ENCODE peak calls at places on chromosome 18, in six cellular contexts. S, J, O, W, E and T are unnamed samples.

GRCh38 chr18:48848641-48849143 is 102.1 kb downstream of the SMAD7 start:
- DNase-seq in S (no peak), J (no peak), O (no peak), W (no peak), E (peak; percentile 46), T (no peak)

GRCh38 chr18:1014496-1014895 is 109.8 kb downstream of the ADCYAP1 start:
- DNase-seq in S (no peak), J (no peak), O (no peak), W (no peak), E (no peak), T (no peak)

GRCh38 chr18:58721586-58722160 is 50.4 kb downstream of the MALT1 start:
- DNase-seq in S (no peak), J (no peak), O (no peak), W (no peak), E (no peak), T (no peak)

GRCh38 chr18:32360682-32361345 is 109.9 kb downstream of the GAREM1 start:
- DNase-seq in S (no peak), J (no peak), O (no peak), W (no peak), E (no peak), T (no peak)

GRCh38 chr18:23578891-23579653 is 7.2 kb downstream of the NPC1 start:
- DNase-seq in S (no peak), J (no peak), O (no peak), W (no peak), E (no peak), T (no peak)

GRCh38 chr18:67428805-67429204 is 87.7 kb downstream of the DSEL start:
- DNase-seq in S (no peak), J (no peak), O (no peak), W (no peak), E (no peak), T (no peak)

GRCh38 chr18:52082250-52082649 is 257.7 kb upstream of the DCC start:
- DNase-seq in S (no peak), J (no peak), O (no peak), W (peak; percentile 7), E (no peak), T (no peak)

GRCh38 chr18:48933578-48934399 is 17.0 kb downstream of the SMAD7 start:
- DNase-seq in S (peak; percentile 59), J (no peak), O (no peak), W (no peak), E (no peak), T (no peak)

GRCh38 chr18:6837904-6838303 is 108.4 kb downstream of the ARHGAP28 start:
- DNase-seq in S (no peak), J (no peak), O (no peak), W (no peak), E (no peak), T (no peak)

GRCh38 chr18:8232791-8233190 is 376.4 kb upstream of the RAB12 start:
- DNase-seq in S (no peak), J (no peak), O (no peak), W (no peak), E (no peak), T (no peak)

GRCh38 chr18:39550701-39551100 is 1985.1 kb upstream of the CELF4 start:
- DNase-seq in S (no peak), J (no peak), O (no peak), W (no peak), E (no peak), T (no peak)
- TF ChIP-seq MAX in S (no peak), J (no peak), O (no peak), W (no peak), E (no peak), T (no peak)

DNA sequence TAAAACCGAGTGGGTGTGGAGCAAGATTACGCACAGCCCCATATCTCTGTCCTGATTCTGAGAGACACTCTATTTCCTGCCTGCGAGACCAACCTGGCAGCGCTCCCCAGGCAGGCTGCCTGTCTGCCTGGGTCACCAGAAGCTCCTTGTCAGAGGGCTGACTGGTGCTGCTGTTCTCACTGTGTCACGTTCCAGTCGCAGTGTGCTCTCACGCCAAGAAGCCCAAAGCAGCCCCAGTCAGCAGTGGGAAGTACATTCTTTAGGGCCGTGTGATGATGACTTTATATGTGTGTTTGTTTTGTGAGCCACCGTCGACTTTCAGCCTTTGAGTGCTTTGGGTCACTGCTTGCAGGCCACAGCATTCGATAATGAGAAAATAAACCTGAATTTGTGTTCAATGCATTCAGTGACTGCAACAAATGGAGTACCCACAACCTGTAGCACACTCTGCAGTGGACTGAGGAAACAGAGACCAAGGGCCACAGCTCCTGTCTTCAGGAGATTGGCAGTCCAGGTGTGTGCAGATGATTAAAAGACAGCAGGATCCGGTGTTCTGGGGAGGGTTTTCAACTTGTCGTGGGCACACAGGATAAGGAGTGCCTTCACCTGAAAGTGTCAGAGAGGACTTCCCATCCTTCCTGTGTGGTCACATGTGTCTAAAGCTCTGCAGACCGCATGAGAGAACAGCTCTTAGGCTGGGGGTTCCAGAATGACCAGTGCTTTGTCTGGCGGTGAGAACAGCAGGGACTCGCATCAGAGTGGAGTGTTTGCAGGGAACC is 4.8 kb downstream of the TNFRSF11A start:
- DNase-seq in S (no peak), J (no peak), O (no peak), W (peak; percentile 52), E (no peak), T (no peak)
- TF ChIP-seq MAX in S (no peak), J (no peak), O (no peak), W (no peak), E (no peak), T (no peak)

GRCh38 chr18:10064267-10064666 is 150.5 kb downstream of the VAPA start:
- DNase-seq in S (no peak), J (no peak), O (no peak), W (no peak), E (no peak), T (no peak)
- TF ChIP-seq MAX in S (no peak), J (no peak), O (no peak), W (no peak), E (no peak), T (no peak)

DNA sequence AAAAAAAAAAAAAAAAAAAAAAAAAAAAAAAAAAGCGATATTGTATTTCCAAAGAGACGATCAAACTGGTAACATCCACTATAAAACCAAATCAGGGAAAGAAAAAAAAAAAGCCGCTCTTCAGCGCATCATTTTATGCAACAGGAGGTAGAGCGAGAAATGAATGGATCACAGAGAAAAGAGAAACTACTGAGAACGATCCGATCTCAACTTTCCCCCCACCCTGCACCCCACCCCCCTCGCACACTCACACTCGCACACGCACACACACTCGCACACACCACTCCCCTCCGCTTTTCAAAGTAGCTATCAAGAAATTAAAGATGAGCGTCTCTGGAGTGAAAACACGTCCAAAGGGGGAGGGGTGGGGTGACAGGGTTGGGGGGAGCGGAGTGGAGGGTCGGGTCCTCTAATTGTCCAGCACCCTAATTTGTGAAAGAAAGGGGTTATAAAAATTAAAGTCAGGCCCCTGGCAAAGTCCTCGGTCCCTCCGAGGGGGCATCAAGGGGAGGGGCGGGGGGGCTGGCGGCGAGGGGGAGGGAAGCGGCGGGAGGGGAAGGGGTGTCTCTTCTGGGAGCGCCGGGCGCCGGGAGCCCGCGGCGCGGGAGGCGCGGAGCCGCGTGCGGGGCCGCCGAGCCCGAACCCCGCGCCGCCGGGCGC is 521 bp downstream of the TCF4 start:
- DNase-seq in S (peak; percentile 44), J (no peak), O (peak; percentile 15), W (no peak), E (no peak), T (peak; percentile 12)
- TF ChIP-seq MAX in S (no peak), J (no peak), O (no peak), W (no peak), E (no peak), T (no peak)